ENCODE peak calls at places on chromosomes 5 and 9, in seven cellular contexts. One of them, this sample, is unnamed.

GRCh38 chr5:67141644-67142043 is 55.0 kb downstream of the CD180 start:
- DNase-seq in stimulated activated CD8-positive, alpha-beta memory T cell treated with anti-CD3 and anti-CD28 coated beads, Interleukin-4, amount 100 ng/mL, for 4 hours: no peak
- DNase-seq in C1 segment of cervical spinal cord: no peak
- DNase-seq in stimulated activated CD4-positive, alpha-beta T cell treated with anti-CD3 and anti-CD28 coated beads, Interleukin-12 subunit alpha, Interleukin-12 subunit beta, amount 100 ng/mL, for 4 hours: no peak
- DNase-seq in epithelial cell of esophagus: no peak
- DNase-seq in NAMALWA: no peak
- DNase-seq in MCF 10A: no peak
- DNase-seq in this sample: no peak

GRCh38 chr5:11608530-11608929 is 295.7 kb downstream of the CTNND2 start:
- DNase-seq in C1 segment of cervical spinal cord: no peak
- DNase-seq in NAMALWA: no peak
- DNase-seq in stimulated activated CD4-positive, alpha-beta T cell treated with anti-CD3 and anti-CD28 coated beads, Interleukin-12 subunit alpha, Interleukin-12 subunit beta, amount 100 ng/mL, for 4 hours: no peak
- DNase-seq in epithelial cell of esophagus: no peak
- DNase-seq in stimulated activated CD8-positive, alpha-beta memory T cell treated with anti-CD3 and anti-CD28 coated beads, Interleukin-4, amount 100 ng/mL, for 4 hours: no peak
- DNase-seq in MCF 10A: no peak
- DNase-seq in this sample: no peak

GRCh38 chr5:953535-954449 is 54.8 kb upstream of the NKD2 start:
- DNase-seq in MCF 10A: no peak
- DNase-seq in stimulated activated CD8-positive, alpha-beta memory T cell treated with anti-CD3 and anti-CD28 coated beads, Interleukin-4, amount 100 ng/mL, for 4 hours: no peak
- DNase-seq in C1 segment of cervical spinal cord: no peak
- DNase-seq in stimulated activated CD4-positive, alpha-beta T cell treated with anti-CD3 and anti-CD28 coated beads, Interleukin-12 subunit alpha, Interleukin-12 subunit beta, amount 100 ng/mL, for 4 hours: no peak
- DNase-seq in epithelial cell of esophagus: no peak
- DNase-seq in NAMALWA: no peak
- DNase-seq in this sample: peak

GRCh38 chr9:18129809-18130334 is 344.1 kb upstream of the ADAMTSL1 start:
- DNase-seq in epithelial cell of esophagus: no peak
- DNase-seq in stimulated activated CD4-positive, alpha-beta T cell treated with anti-CD3 and anti-CD28 coated beads, Interleukin-12 subunit alpha, Interleukin-12 subunit beta, amount 100 ng/mL, for 4 hours: no peak
- DNase-seq in C1 segment of cervical spinal cord: no peak
- DNase-seq in NAMALWA: no peak
- DNase-seq in MCF 10A: no peak
- DNase-seq in stimulated activated CD8-positive, alpha-beta memory T cell treated with anti-CD3 and anti-CD28 coated beads, Interleukin-4, amount 100 ng/mL, for 4 hours: no peak
- DNase-seq in this sample: no peak

GRCh38 chr5:66805514-66806430 is 209.6 kb downstream of the MAST4 start:
- DNase-seq in NAMALWA: no peak
- DNase-seq in C1 segment of cervical spinal cord: no peak
- DNase-seq in epithelial cell of esophagus: peak
- DNase-seq in stimulated activated CD4-positive, alpha-beta T cell treated with anti-CD3 and anti-CD28 coated beads, Interleukin-12 subunit alpha, Interleukin-12 subunit beta, amount 100 ng/mL, for 4 hours: no peak
- DNase-seq in stimulated activated CD8-positive, alpha-beta memory T cell treated with anti-CD3 and anti-CD28 coated beads, Interleukin-4, amount 100 ng/mL, for 4 hours: no peak
- DNase-seq in MCF 10A: no peak
- DNase-seq in this sample: no peak

GRCh38 chr9:89606567-89607311 is 1.9 kb downstream of the GADD45G start:
- DNase-seq in MCF 10A: peak
- DNase-seq in stimulated activated CD4-positive, alpha-beta T cell treated with anti-CD3 and anti-CD28 coated beads, Interleukin-12 subunit alpha, Interleukin-12 subunit beta, amount 100 ng/mL, for 4 hours: peak
- DNase-seq in NAMALWA: peak
- DNase-seq in C1 segment of cervical spinal cord: no peak
- DNase-seq in stimulated activated CD8-positive, alpha-beta memory T cell treated with anti-CD3 and anti-CD28 coated beads, Interleukin-4, amount 100 ng/mL, for 4 hours: no peak
- DNase-seq in epithelial cell of esophagus: no peak
- DNase-seq in this sample: peak

GRCh38 chr5:119596046-119596445 is 33.3 kb upstream of the FAM170A start:
- DNase-seq in stimulated activated CD4-positive, alpha-beta T cell treated with anti-CD3 and anti-CD28 coated beads, Interleukin-12 subunit alpha, Interleukin-12 subunit beta, amount 100 ng/mL, for 4 hours: no peak
- DNase-seq in stimulated activated CD8-positive, alpha-beta memory T cell treated with anti-CD3 and anti-CD28 coated beads, Interleukin-4, amount 100 ng/mL, for 4 hours: no peak
- DNase-seq in NAMALWA: no peak
- DNase-seq in MCF 10A: no peak
- DNase-seq in epithelial cell of esophagus: no peak
- DNase-seq in C1 segment of cervical spinal cord: no peak
- DNase-seq in this sample: no peak

GRCh38 chr5:12177851-12178250 is 273.6 kb upstream of the CTNND2 start:
- DNase-seq in stimulated activated CD4-positive, alpha-beta T cell treated with anti-CD3 and anti-CD28 coated beads, Interleukin-12 subunit alpha, Interleukin-12 subunit beta, amount 100 ng/mL, for 4 hours: no peak
- DNase-seq in C1 segment of cervical spinal cord: no peak
- DNase-seq in stimulated activated CD8-positive, alpha-beta memory T cell treated with anti-CD3 and anti-CD28 coated beads, Interleukin-4, amount 100 ng/mL, for 4 hours: no peak
- DNase-seq in epithelial cell of esophagus: no peak
- DNase-seq in MCF 10A: no peak
- DNase-seq in NAMALWA: no peak
- DNase-seq in this sample: no peak

GRCh38 chr9:75170898-75171360 is 82.6 kb downstream of the OSTF1 start:
- DNase-seq in epithelial cell of esophagus: peak
- DNase-seq in MCF 10A: peak
- DNase-seq in NAMALWA: no peak
- DNase-seq in stimulated activated CD4-positive, alpha-beta T cell treated with anti-CD3 and anti-CD28 coated beads, Interleukin-12 subunit alpha, Interleukin-12 subunit beta, amount 100 ng/mL, for 4 hours: no peak
- DNase-seq in C1 segment of cervical spinal cord: no peak
- DNase-seq in stimulated activated CD8-positive, alpha-beta memory T cell treated with anti-CD3 and anti-CD28 coated beads, Interleukin-4, amount 100 ng/mL, for 4 hours: no peak
- DNase-seq in this sample: no peak

This sample was measured in ecto neural progenitor cell.